ENCODE peak calls at places on chromosomes 13 and 19, in ten cellular contexts. J, F, D, O, C, H, A, X, U and Q are unnamed samples.

GRCh38 chr13:110921209-110921608 is 6.3 kb upstream of the ANKRD10 start:
- DNase-seq in U (no peak), F (no peak), C (no peak), O (no peak), D (no peak), H (no peak), X (no peak), J (no peak), A (no peak), Q (no peak)

GRCh38 chr13:90627813-90628212 is 719.7 kb upstream of the MIR17HG start:
- DNase-seq in D (no peak), J (no peak), H (no peak), U (no peak), F (no peak), O (no peak), A (no peak), C (no peak), X (no peak), Q (no peak)

GRCh38 chr13:97330448-97330847 is 103.5 kb upstream of the RAP2A start:
- DNase-seq in J (no peak), D (no peak), A (no peak), C (no peak), H (no peak), U (no peak), X (no peak), F (no peak), O (no peak), Q (no peak)

GRCh38 chr13:23671902-23672301 is 101.7 kb downstream of the TNFRSF19 start:
- DNase-seq in U (no peak), A (no peak), H (no peak), O (peak), D (no peak), F (no peak), C (no peak), J (no peak), X (no peak), Q (no peak)

GRCh38 chr13:102631198-102631597 is 34.4 kb downstream of the TPP2 start:
- DNase-seq in J (no peak), H (no peak), U (no peak), O (no peak), D (no peak), F (no peak), X (no peak), A (no peak), C (no peak), Q (no peak)

GRCh38 chr13:51689597-51689996 is 105.3 kb downstream of the WDFY2 start:
- DNase-seq in F (no peak), C (no peak), A (no peak), O (no peak), U (no peak), J (no peak), H (no peak), D (no peak), X (no peak), Q (no peak)

GRCh38 chr19:4233282-4233853 is 4.0 kb downstream of the EBI3 start:
- DNase-seq in X (peak), A (peak), O (peak), U (peak), J (peak), H (no peak), D (no peak), F (peak), C (peak), Q (peak)

GRCh38 chr19:10228925-10229324 is 2.2 kb downstream of the S1PR2 start:
- DNase-seq in C (peak), J (peak), X (no peak), O (peak), A (no peak), D (no peak), F (no peak), U (peak), H (peak), Q (no peak)

GRCh38 chr19:29505034-29505824 is 20.6 kb upstream of the VSTM2B start:
- DNase-seq in J (no peak), F (no peak), D (no peak), C (no peak), O (no peak), A (no peak), U (no peak), X (no peak), H (no peak), Q (no peak)

GRCh38 chr13:30111810-30112209 is 195.5 kb downstream of the KATNAL1 start:
- DNase-seq in D (no peak), J (no peak), H (peak), A (no peak), X (no peak), C (peak), O (no peak), F (no peak), U (no peak), Q (no peak)

GRCh38 chr13:24180743-24181384 is 20.3 kb downstream of the SPATA13 start:
- DNase-seq in C (no peak), D (no peak), A (no peak), H (no peak), U (no peak), F (no peak), X (no peak), O (peak), J (no peak), Q (no peak)

GRCh38 chr13:35988648-35989081 is 142.5 kb downstream of the DCLK1 start:
- DNase-seq in C (no peak), A (no peak), F (no peak), H (no peak), O (peak), J (no peak), U (no peak), D (no peak), X (no peak), Q (no peak)

GRCh38 chr13:114151565-114152284 is 19.3 kb upstream of the RASA3 start:
- DNase-seq in F (no peak), H (no peak), X (peak), D (peak), C (no peak), A (no peak), O (peak), J (no peak), U (no peak), Q (no peak)

GRCh38 chr19:1052349-1052967 is 12.6 kb downstream of the ABCA7 start:
- DNase-seq in F (no peak), C (no peak), U (no peak), A (no peak), H (no peak), O (no peak), X (no peak), D (no peak), J (no peak), Q (no peak)

GRCh38 chr13:107459430-107459829 is 755.9 kb downstream of the LIG4 start:
- DNase-seq in A (no peak), O (peak), D (no peak), F (no peak), X (no peak), H (no peak), J (no peak), U (no peak), C (no peak), Q (no peak)

GRCh38 chr19:55258828-55259539 is at the start of gene PPP6R1:
- DNase-seq in C (peak), X (peak), A (peak), J (peak), D (peak), H (peak), U (peak), F (peak), O (peak), Q (peak)

GRCh38 chr13:65143920-65144319 is 2086.2 kb downstream of the PCDH9 start:
- DNase-seq in C (no peak), J (no peak), H (no peak), D (no peak), F (no peak), U (no peak), A (no peak), X (no peak), O (no peak), Q (no peak)